ENCODE peak calls at places on chromosomes 16 and 17, in five cellular contexts. V, T, Z, A and Y are unnamed samples.

GRCh38 chr17:3886776-3887175 is 6.1 kb downstream of the CAMKK1 start:
- DNase-seq in V (no peak), T (no peak), Z (peak; percentile 21), A (peak; percentile 59), Y (peak; percentile 63)

GRCh38 chr16:52069866-52070265 is 477.1 kb downstream of the TOX3 start:
- DNase-seq in V (no peak), T (peak; percentile 32), Z (no peak), A (no peak), Y (no peak)

GRCh38 chr16:54493076-54493475 is 206.5 kb upstream of the IRX3 start:
- DNase-seq in V (peak; percentile 67), T (no peak), Z (no peak), A (no peak), Y (no peak)

GRCh38 chr17:47741109-47741792 is 8.2 kb downstream of the TBX21 start:
- DNase-seq in V (no peak), T (no peak), Z (no peak), A (no peak), Y (no peak)

GRCh38 chr17:56119191-56119590 is 34.1 kb upstream of the ANKFN1 start:
- DNase-seq in V (no peak), T (no peak), Z (no peak), A (no peak), Y (no peak)

GRCh38 chr17:29140631-29141483 is 39.3 kb downstream of the MYO18A start:
- DNase-seq in V (peak; percentile 53), T (peak; percentile 89), Z (no peak), A (no peak), Y (peak; percentile 51)

GRCh38 chr17:3988297-3989120 is 24.3 kb upstream of the ATP2A3 start:
- DNase-seq in V (peak; percentile 79), T (no peak), Z (no peak), A (no peak), Y (no peak)

GRCh38 chr17:17906418-17907215 is 65.6 kb downstream of the TOM1L2 start:
- DNase-seq in V (no peak), T (no peak), Z (no peak), A (no peak), Y (peak; percentile 43)

GRCh38 chr17:17944743-17945142 is 27.5 kb downstream of the TOM1L2 start:
- DNase-seq in V (no peak), T (no peak), Z (no peak), A (no peak), Y (no peak)

GRCh38 chr17:27644586-27644985 is 13.6 kb downstream of the LGALS9 start:
- DNase-seq in V (peak; percentile 61), T (no peak), Z (no peak), A (peak; percentile 70), Y (peak; percentile 73)

GRCh38 chr16:46962629-46963028 is 10.8 kb downstream of the DNAJA2 start:
- DNase-seq in V (no peak), T (no peak), Z (no peak), A (no peak), Y (no peak)

GRCh38 chr17:63395075-63395815 is 50.9 kb downstream of the CYB561 start:
- DNase-seq in V (peak; percentile 92), T (peak; percentile 28), Z (no peak), A (no peak), Y (peak; percentile 51)

GRCh38 chr17:74712756-74713155 is at the start of gene CD300LF:
- DNase-seq in V (no peak), T (no peak), Z (no peak), A (peak; percentile 49), Y (peak; percentile 66)

GRCh38 chr17:8968503-8968902 is 3.0 kb upstream of the PIK3R5 start:
- DNase-seq in V (no peak), T (no peak), Z (no peak), A (no peak), Y (no peak)

GRCh38 chr16:73049051-73049910 is 1.4 kb upstream of the ZFHX3 start:
- DNase-seq in V (no peak), T (no peak), Z (no peak), A (no peak), Y (no peak)

GRCh38 chr16:73046484-73047214 is 1.3 kb downstream of the ZFHX3 start:
- DNase-seq in V (no peak), T (no peak), Z (no peak), A (no peak), Y (no peak)

GRCh38 chr16:73047536-73048291 is at the start of gene ZFHX3:
- DNase-seq in V (peak; percentile 51), T (peak; percentile 78), Z (peak; percentile 83), A (peak; percentile 77), Y (peak; percentile 90)

GRCh38 chr16:73047221-73047535 is 750 bp downstream of the ZFHX3 start:
- DNase-seq in V (peak; percentile 87), T (no peak), Z (no peak), A (no peak), Y (no peak)

DNA sequence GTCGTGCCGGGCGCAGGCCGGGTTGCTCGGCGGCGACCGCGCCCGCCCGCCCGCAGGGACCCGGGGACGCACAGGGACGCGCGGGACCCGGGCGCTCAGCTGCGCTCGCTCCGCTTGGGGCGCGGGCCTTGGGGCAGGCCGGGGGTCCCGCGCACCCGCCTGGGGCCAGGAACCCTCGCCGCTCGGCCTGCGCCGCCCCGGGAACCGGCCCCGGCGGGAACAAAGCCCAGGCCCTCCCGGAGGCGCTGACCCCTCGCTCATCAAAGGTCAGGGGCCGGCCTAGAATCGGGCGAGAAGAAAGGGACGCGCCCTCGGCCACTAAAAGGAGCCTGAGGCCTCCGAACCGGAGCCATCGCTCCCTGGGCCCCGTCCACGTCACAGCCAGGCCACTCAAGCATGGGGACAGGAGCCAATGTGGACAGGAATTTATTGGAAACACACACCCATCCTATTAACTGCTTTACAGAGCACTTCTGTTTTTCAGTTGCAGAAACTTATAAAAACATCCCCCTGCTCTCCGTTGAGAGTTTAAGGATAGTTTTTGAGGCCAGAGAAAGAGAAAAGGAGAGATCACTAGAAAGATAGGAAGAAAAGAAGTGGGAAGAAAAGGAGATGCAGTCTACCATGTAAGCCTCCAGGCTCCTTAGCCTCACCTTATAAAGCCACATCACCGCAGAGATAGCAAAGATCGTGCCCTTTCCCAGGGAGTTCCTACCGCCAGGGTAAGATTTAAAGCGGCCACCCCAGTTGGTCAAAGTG is 543 bp upstream of the ZFHX3 start:
- DNase-seq in V (peak; percentile 43), T (peak; percentile 62), Z (peak; percentile 57), A (peak; percentile 69), Y (peak; percentile 82)
- H3K4me3 ChIP-seq in V (peak overlapping the region; percentile 80), T (peak overlapping the region; percentile 91), Z (peak overlapping the region; percentile 81), A (no peak overlapping the region), Y (peak overlapping the region; percentile 75)

DNA sequence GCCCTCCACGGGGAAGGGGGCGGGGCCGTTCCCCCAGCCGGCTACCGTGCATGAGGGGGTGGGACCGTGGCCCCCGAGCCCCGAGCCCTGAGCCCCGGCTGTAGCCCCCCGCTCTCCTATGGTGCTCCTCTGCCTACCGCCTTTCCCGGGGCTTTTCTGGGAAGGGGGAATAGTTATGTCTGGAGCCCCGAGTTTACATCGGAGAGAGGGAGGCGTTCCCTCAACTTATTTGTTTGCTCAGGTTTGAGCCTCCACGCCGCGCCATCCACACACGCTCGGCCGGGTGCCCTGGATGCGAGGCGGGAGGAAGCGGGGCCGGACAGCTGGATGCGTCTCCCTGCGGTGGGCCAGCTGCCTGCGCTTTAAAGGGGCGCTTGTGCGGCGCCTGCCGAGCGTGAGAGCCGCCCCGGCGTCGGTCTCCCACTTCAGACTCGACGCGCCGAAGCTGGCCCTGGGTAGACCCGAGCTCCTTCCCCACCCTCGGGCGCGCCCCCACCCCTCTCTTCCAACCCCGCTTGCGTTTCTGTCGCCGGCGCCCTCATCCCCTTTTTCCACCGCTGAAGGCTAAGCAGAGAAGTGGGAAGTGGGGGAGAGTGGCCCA is 425 bp upstream of the CHAD start:
- DNase-seq in V (no peak), T (no peak), Z (peak; percentile 29), A (no peak), Y (no peak)
- H3K4me3 ChIP-seq in V (peak overlapping the region; percentile 9), T (no peak overlapping the region), Z (peak overlapping the region; percentile 7), A (no peak overlapping the region), Y (peak overlapping the region; percentile 24)

GRCh38 chr16:88809676-88810165 is 2.0 kb downstream of the APRT start:
- DNase-seq in V (no peak), T (no peak), Z (no peak), A (no peak), Y (no peak)
- H3K4me3 ChIP-seq in V (peak overlapping the region; percentile 84), T (no peak overlapping the region), Z (no peak overlapping the region), A (no peak overlapping the region), Y (no peak overlapping the region)

GRCh38 chr17:32488604-32489180 is 1.9 kb downstream of the CDK5R1 start:
- DNase-seq in V (no peak), T (no peak), Z (no peak), A (no peak), Y (no peak)

GRCh38 chr17:32490101-32490482 is 3.3 kb downstream of the CDK5R1 start:
- DNase-seq in V (no peak), T (no peak), Z (no peak), A (no peak), Y (no peak)

GRCh38 chr17:32488177-32488542 is 1.4 kb downstream of the CDK5R1 start:
- DNase-seq in V (no peak), T (no peak), Z (no peak), A (no peak), Y (no peak)

GRCh38 chr17:32487460-32488176 is 825 bp downstream of the CDK5R1 start:
- DNase-seq in V (no peak), T (peak; percentile 60), Z (peak; percentile 53), A (no peak), Y (peak; percentile 67)

GRCh38 chr17:32489320-32490100 is 2.7 kb downstream of the CDK5R1 start:
- DNase-seq in V (no peak), T (no peak), Z (no peak), A (no peak), Y (no peak)
- H3K4me3 ChIP-seq in V (no peak overlapping the region), T (no peak overlapping the region), Z (no peak overlapping the region), A (no peak overlapping the region), Y (no peak overlapping the region)

GRCh38 chr17:65039349-65039988 is 17.1 kb downstream of the GNA13 start:
- DNase-seq in V (no peak), T (no peak), Z (no peak), A (no peak), Y (no peak)
- H3K4me3 ChIP-seq in V (no peak overlapping the region), T (no peak overlapping the region), Z (no peak overlapping the region), A (no peak overlapping the region), Y (no peak overlapping the region)

DNA sequence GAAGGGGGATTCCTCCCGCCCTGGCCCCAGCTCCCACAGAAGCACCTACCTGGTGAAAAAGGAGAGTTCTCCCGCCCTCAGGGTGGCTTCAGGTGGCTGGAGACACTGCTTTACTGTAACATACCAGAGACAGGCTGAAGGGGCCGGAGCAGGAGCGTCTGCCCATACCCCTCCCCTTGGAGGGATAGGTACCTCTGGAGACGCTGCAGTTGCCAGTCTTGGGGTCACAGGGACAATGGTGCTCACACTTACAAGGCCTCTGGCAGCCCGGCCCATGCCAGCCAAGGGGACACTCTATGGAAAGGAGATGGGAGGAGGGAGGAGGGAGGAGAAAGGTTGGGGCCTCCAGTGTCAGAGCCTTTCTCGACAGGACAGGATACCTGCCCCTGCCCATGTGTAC is 6.6 kb downstream of the NAGPA start:
- DNase-seq in V (no peak), T (no peak), Z (no peak), A (no peak), Y (no peak)
- H3K4me3 ChIP-seq in V (no peak overlapping the region), T (no peak overlapping the region), Z (no peak overlapping the region), A (no peak overlapping the region), Y (no peak overlapping the region)